ENCODE peak calls at places on chromosomes 6 and 20, in seven cellular contexts. Y is stimulated activated CD8-positive, alpha-beta memory T cell treated with anti-CD3 and anti-CD28 coated beads, Interleukin-12 subunit alpha, Interleukin-12 subunit beta, amount 100 ng/mL, for 4 hours; K is myocyte; H is neural progenitor cell; O is astrocyte of the spinal cord; E is WTC11; Z is activated B cell treated with CpG ODN at 0.5 μM for 24 hours. S is an unnamed sample.

GRCh38 chr6:80376411-80376810 is 269.9 kb downstream of the BCKDHB start:
- DNase-seq in Y (no peak), K (no peak), H (no peak), O (peak), E (no peak), Z (no peak), S (no peak)

GRCh38 chr6:107122748-107123147 is 7.4 kb upstream of the BEND3 start:
- DNase-seq in Y (no peak), K (no peak), H (no peak), O (no peak), E (no peak), Z (no peak), S (no peak)

GRCh38 chr6:6614096-6614964 is 25.8 kb downstream of the LY86 start:
- DNase-seq in Y (no peak), K (no peak), H (no peak), O (no peak), E (no peak), Z (no peak), S (no peak)

GRCh38 chr6:130966581-130966980 is 96.5 kb downstream of the EPB41L2 start:
- DNase-seq in Y (no peak), K (peak), H (no peak), O (no peak), E (no peak), Z (no peak), S (no peak)

GRCh38 chr6:33589723-33590530 is 9.9 kb upstream of the BAK1 start:
- DNase-seq in Y (peak), K (peak), H (peak), O (peak), E (peak), Z (peak), S (peak)

GRCh38 chr6:68194846-68195478 is 440.1 kb upstream of the ADGRB3 start:
- DNase-seq in Y (no peak), K (peak), H (no peak), O (no peak), E (no peak), Z (no peak), S (no peak)

GRCh38 chr6:85360794-85361642 is 88.9 kb upstream of the NT5E start:
- DNase-seq in Y (no peak), K (peak), H (no peak), O (peak), E (no peak), Z (no peak), S (no peak)

GRCh38 chr6:6796818-6797217 is 208.3 kb downstream of the LY86 start:
- DNase-seq in Y (no peak), K (no peak), H (no peak), O (no peak), E (no peak), Z (no peak), S (no peak)

GRCh38 chr20:60477958-60478357 is 519.7 kb downstream of the CDH26 start:
- DNase-seq in Y (no peak), K (no peak), H (no peak), O (no peak), E (no peak), Z (no peak), S (no peak)

GRCh38 chr20:51354191-51354768 is 188.2 kb downstream of the NFATC2 start:
- DNase-seq in Y (no peak), K (no peak), H (no peak), O (peak), E (no peak), Z (no peak), S (no peak)

GRCh38 chr6:170440437-170440836 is 112.7 kb downstream of the PSMB1 start:
- DNase-seq in Y (no peak), K (no peak), H (no peak), O (no peak), E (no peak), Z (no peak), S (no peak)

GRCh38 chr20:1041845-1042390 is 39.8 kb upstream of the RSPO4 start:
- DNase-seq in Y (no peak), K (no peak), H (no peak), O (no peak), E (no peak), Z (no peak), S (no peak)

GRCh38 chr20:47215653-47216397 is 140.7 kb downstream of the ZMYND8 start:
- DNase-seq in Y (no peak), K (no peak), H (no peak), O (no peak), E (no peak), Z (no peak), S (no peak)

GRCh38 chr6:29568021-29568420 is 8.5 kb upstream of the UBD start:
- DNase-seq in Y (no peak), K (no peak), H (no peak), O (no peak), E (no peak), Z (no peak), S (no peak)

GRCh38 chr6:111382476-111383294 is 100.3 kb downstream of the REV3L start:
- DNase-seq in Y (no peak), K (no peak), H (no peak), O (no peak), E (no peak), Z (no peak), S (no peak)

GRCh38 chr20:15512916-15513315 is 1060.3 kb downstream of the KIF16B start:
- DNase-seq in Y (no peak), K (no peak), H (no peak), O (no peak), E (no peak), Z (no peak), S (no peak)

GRCh38 chr6:16982827-16983226 is 119.0 kb upstream of the STMND1 start:
- DNase-seq in Y (no peak), K (peak), H (no peak), O (peak), E (no peak), Z (no peak), S (no peak)

GRCh38 chr6:113110211-113110610 is 746.9 kb upstream of the MARCKS start:
- DNase-seq in Y (no peak), K (no peak), H (no peak), O (no peak), E (no peak), Z (no peak), S (no peak)

GRCh38 chr20:24910461-24910860 is 38.6 kb upstream of the CST7 start:
- DNase-seq in Y (no peak), K (no peak), H (no peak), O (no peak), E (no peak), Z (no peak), S (no peak)

GRCh38 chr20:1283522-1284210 is 17.6 kb downstream of the SNPH start:
- DNase-seq in Y (no peak), K (no peak), H (no peak), O (no peak), E (no peak), Z (no peak), S (no peak)

GRCh38 chr6:128276311-128276710 is 244.1 kb downstream of the PTPRK start:
- DNase-seq in Y (no peak), K (no peak), H (no peak), O (no peak), E (no peak), Z (no peak), S (no peak)

GRCh38 chr6:42159431-42160024 is 13.6 kb upstream of the GUCA1A start:
- DNase-seq in Y (no peak), K (no peak), H (no peak), O (no peak), E (no peak), Z (no peak), S (no peak)

GRCh38 chr6:15434823-15435380 is 189.0 kb downstream of the JARID2 start:
- DNase-seq in Y (no peak), K (no peak), H (no peak), O (no peak), E (no peak), Z (no peak), S (no peak)

GRCh38 chr20:46040902-46041535 is 12.0 kb downstream of the SLC12A5 start:
- DNase-seq in Y (no peak), K (peak), H (peak), O (peak), E (peak), Z (no peak), S (no peak)

GRCh38 chr6:146028250-146028789 is 542 bp upstream of the GRM1 start:
- DNase-seq in Y (no peak), K (peak), H (peak), O (peak), E (peak), Z (peak), S (no peak)